ENCODE peak calls at places on chromosomes 7 and 10, in six cellular contexts. E is ovary; G is colonic mucosa; B is GM23248; Q is lung; W is CD4-positive, alpha-beta memory T cell. M is an unnamed sample. For H3K9me3, the result is how much of the 10 kb centered on the place peaks cover.

GRCh38 chr10:48713966-48714618 is 29.4 kb downstream of the WDFY4 start:
- DNase-seq in G (no peak), W (no peak), B (no peak), E (no peak), Q (no peak), M (no peak)

GRCh38 chr10:21995557-21995956 is 8.0 kb downstream of the DNAJC1 start:
- DNase-seq in E (no peak), B (peak), Q (no peak), G (no peak), W (no peak), M (no peak)

GRCh38 chr10:101385866-101386658 is 32.1 kb downstream of the BTRC start:
- DNase-seq in Q (no peak), G (no peak), W (no peak), E (no peak), B (no peak), M (no peak)

GRCh38 chr10:122051609-122052385 is 62.8 kb downstream of the TACC2 start:
- DNase-seq in G (peak), Q (peak), E (peak), W (no peak), B (peak), M (no peak)

GRCh38 chr10:110600487-110601101 is 33.1 kb downstream of the SMC3 start:
- DNase-seq in Q (no peak), G (no peak), W (peak), B (peak), E (no peak), M (no peak)

GRCh38 chr10:85600744-85601081 is 765.9 kb downstream of the GRID1 start:
- DNase-seq in W (no peak), B (no peak), E (no peak), G (no peak), Q (no peak), M (no peak)

GRCh38 chr7:49852619-49853462 is 79.4 kb downstream of the VWC2 start:
- DNase-seq in Q (no peak), B (peak), W (no peak), G (peak), E (peak), M (no peak)

GRCh38 chr7:30923009-30923773 is 11.5 kb downstream of the AQP1 start:
- DNase-seq in Q (peak), B (no peak), G (peak), W (no peak), E (peak), M (no peak)

GRCh38 chr7:94001396-94001795 is 2.8 kb downstream of the BET1 start:
- DNase-seq in E (no peak), Q (no peak), W (no peak), B (peak), G (no peak), M (no peak)

GRCh38 chr10:63611078-63611477 is 89.9 kb downstream of the REEP3 start:
- DNase-seq in E (no peak), G (no peak), W (no peak), Q (no peak), B (peak), M (no peak)

GRCh38 chr7:142669074-142669654 is 80.1 kb upstream of the PRSS1 start:
- DNase-seq in B (peak), Q (no peak), E (no peak), W (peak), G (no peak), M (no peak)

GRCh38 chr7:57404343-57404966 is 45.5 kb upstream of the ZNF716 start:
- DNase-seq in W (no peak), G (no peak), Q (no peak), B (no peak), E (no peak), M (no peak)

DNA sequence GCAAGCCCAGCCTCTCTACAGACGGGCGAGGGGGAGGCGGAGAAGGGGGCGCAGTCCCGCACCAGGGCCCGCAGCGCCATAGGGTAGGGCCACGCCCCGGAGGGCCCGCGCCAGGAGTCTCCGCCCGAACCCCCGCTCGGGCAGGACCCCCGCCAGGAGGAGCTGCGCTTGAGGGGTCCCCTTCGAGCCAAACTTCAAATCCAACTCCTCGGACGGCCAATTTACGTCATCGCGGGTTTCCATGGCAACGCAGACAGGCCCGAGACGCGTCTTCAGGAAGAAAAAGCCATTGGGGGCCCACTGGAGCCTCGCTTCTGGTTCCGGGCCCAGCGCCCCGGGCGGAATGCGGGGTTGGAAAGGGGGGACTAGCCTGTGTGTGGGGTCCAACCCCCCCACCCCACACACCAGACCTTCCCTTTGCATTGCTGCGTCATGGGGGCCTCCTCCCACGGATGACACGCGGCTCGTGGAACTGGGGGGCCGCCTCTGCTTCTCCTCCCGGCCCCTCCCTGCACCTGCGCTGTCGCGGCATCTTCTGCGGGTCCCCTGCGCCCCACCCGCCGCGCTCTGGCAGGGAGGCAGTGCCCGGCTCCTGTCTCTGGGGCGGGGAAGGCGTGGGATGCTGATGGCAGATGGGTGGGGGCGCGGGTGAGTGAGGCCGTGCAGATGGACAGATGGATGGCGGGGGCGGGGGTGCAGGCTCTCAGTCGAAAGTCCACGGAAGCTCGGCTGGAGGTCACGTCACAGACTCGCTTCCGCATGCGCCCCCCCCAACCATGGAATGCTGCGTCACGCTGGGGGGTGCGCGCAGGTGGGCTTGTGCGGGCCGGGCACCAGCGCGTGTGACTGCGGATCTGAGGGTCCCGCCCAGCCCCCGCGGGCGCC is 1.2 kb downstream of the CALY start:
- DNase-seq in G (peak), E (peak), Q (no peak), W (peak), B (peak), M (peak)
- H3K9me3 ChIP-seq in G (under half), E (under half), Q (under half), W (under half), B (under half), M (under half)

GRCh38 chr10:30553018-30553624 is 76.4 kb downstream of the LYZL2 start:
- DNase-seq in G (no peak), E (no peak), Q (no peak), W (no peak), B (no peak), M (no peak)
- H3K4me3 ChIP-seq in G (no peak), E (no peak), Q (no peak), W (no peak), B (no peak), M (no peak)

DNA sequence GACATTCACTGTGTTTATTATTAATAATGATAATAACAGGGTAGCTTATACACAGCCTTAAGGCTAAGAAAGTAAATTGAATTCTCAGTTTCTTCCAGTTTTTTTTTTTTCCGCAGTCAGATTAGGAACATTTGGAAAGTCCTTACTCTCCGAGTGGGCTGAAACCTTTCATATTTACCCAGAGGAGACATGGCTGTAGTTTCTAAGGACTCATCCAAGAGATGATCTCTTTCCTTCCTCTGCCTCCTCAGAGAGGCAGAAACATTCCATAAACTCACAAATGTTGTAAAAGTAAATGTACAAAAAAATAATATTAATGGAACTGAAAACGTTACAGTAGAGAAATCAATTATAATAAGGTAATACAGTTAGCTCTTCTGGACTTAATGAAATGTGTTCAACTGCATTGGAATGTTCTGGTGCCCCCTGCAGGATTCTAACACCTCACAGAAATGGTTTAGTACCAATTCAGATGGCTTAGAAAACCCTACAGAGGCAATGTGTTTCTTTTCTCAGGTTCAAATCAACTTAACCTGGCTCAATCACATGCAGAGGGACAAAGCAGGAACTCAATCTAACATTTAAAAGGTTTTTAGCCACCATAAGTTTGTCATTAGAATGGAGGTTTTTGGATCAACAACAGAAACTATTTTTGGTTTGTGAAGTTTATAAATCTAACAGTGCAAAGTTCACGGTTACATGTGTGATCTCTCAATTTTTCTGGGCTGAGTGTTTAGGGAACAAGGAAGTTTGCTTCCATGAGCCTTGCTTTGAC is 71.7 kb downstream of the ICA1 start:
- DNase-seq in B (peak), E (peak), Q (no peak), G (peak), W (peak), M (peak)
- H3K9me3 ChIP-seq in B (under half), E (under half), Q (under half), G (under half), W (under half), M (under half)

GRCh38 chr7:126699707-126700106 is 553.0 kb downstream of the GRM8 start:
- DNase-seq in G (no peak), Q (no peak), B (no peak), W (no peak), E (no peak), M (no peak)
- H3K4me3 ChIP-seq in G (no peak), Q (no peak), B (no peak), W (no peak), E (no peak), M (no peak)

GRCh38 chr7:156854654-156855053 is 38.3 kb downstream of the LMBR1 start:
- DNase-seq in B (no peak), E (no peak), G (no peak), Q (no peak), W (no peak), M (no peak)
- H3K9me3 ChIP-seq in B (under half), E (under half), G (under half), Q (under half), W (under half), M (under half)

GRCh38 chr10:4781955-4782354 is 44.1 kb upstream of the AKR1E2 start:
- DNase-seq in G (no peak), W (no peak), Q (no peak), B (no peak), E (no peak), M (no peak)

GRCh38 chr10:4780782-4781181 is 45.2 kb upstream of the AKR1E2 start:
- DNase-seq in B (peak), G (no peak), W (no peak), E (no peak), Q (no peak), M (no peak)

GRCh38 chr10:4778761-4779160 is 47.2 kb upstream of the AKR1E2 start:
- DNase-seq in G (no peak), E (no peak), Q (no peak), B (no peak), W (no peak), M (no peak)

GRCh38 chr10:4776234-4776638 is 49.8 kb upstream of the AKR1E2 start:
- DNase-seq in Q (no peak), B (no peak), E (no peak), W (no peak), G (no peak), M (no peak)

DNA sequence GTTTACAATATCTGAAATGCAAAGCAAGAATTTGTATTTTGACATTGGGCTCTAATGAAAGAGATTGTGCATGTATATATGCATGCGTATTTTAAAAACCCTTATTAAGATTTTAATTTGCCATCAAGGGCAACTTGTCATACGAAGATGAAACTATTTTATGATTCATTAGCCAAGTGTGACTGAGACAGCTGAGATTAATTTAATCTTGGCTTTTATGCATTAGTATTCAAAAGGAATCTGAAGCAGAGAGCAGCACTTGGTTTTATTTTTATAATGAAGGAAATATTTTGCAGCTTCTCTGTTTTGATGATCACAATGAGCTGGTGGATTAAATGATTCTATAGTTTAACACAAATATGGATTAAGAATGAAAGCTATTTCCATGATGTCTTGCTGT is 45.9 kb upstream of the AKR1E2 start:
- DNase-seq in Q (no peak), W (no peak), B (peak), E (no peak), G (no peak), M (no peak)
- H3K4me3 ChIP-seq in Q (no peak), W (no peak), B (peak), E (no peak), G (no peak), M (no peak)

GRCh38 chr10:43645866-43646265 is 2.8 kb downstream of the ZNF32 start:
- DNase-seq in G (no peak), E (no peak), B (no peak), W (no peak), Q (no peak), M (no peak)
- H3K9me3 ChIP-seq in G (under half), E (under half), B (under half), W (under half), Q (under half), M (under half)

M was measured in effector memory CD4-positive, alpha-beta T cell.